ENCODE peak calls at places on chromosomes 7 and 10, in four cellular contexts. B is IMR-90, Q is H9, D is H1. M is an unnamed sample.

GRCh38 chr10:104580321-104580720 is 60.8 kb upstream of the SORCS3 start:
- DNase-seq in B (peak), Q (no peak), D (no peak), M (no peak)

GRCh38 chr7:155344618-155345433 is 47.1 kb downstream of the INSIG1 start:
- DNase-seq in Q (peak), D (peak), B (peak), M (peak)

GRCh38 chr10:70341016-70341415 is 41.4 kb downstream of the LRRC20 start:
- DNase-seq in D (no peak), Q (no peak), B (no peak), M (no peak)

GRCh38 chr7:111529507-111530355 is 32.6 kb downstream of the IMMP2L start:
- DNase-seq in Q (no peak), B (peak), D (no peak), M (no peak)

GRCh38 chr10:130246113-130246512 is 109.9 kb downstream of the GLRX3 start:
- DNase-seq in B (no peak), Q (no peak), D (no peak), M (no peak)

GRCh38 chr7:152495867-152496266 is 60.1 kb upstream of the KMT2C start:
- DNase-seq in Q (no peak), B (no peak), D (no peak), M (no peak)

GRCh38 chr10:100307716-100308115 is 21.2 kb upstream of the BLOC1S2 start:
- DNase-seq in Q (no peak), D (no peak), B (peak), M (no peak)

GRCh38 chr10:132589015-132589414 is 51.4 kb downstream of the INPP5A start:
- DNase-seq in Q (no peak), D (no peak), B (no peak), M (no peak)

GRCh38 chr10:17386021-17386420 is 68.4 kb downstream of the ST8SIA6 start:
- DNase-seq in Q (no peak), D (no peak), B (no peak), M (no peak)

GRCh38 chr7:142391191-142391992 is 133.5 kb upstream of the PRSS58 start:
- DNase-seq in Q (peak), B (peak), D (peak), M (peak)

GRCh38 chr7:55374213-55374612 is 9.1 kb downstream of the LANCL2 start:
- DNase-seq in Q (no peak), D (no peak), B (no peak), M (no peak)

GRCh38 chr7:29077854-29078253 is 68.5 kb downstream of the CPVL start:
- DNase-seq in B (no peak), Q (no peak), D (no peak), M (no peak)

GRCh38 chr10:110610308-110610774 is 33.8 kb upstream of the RBM20 start:
- DNase-seq in Q (peak), D (no peak), B (peak), M (peak)

GRCh38 chr7:79612027-79612426 is 158.6 kb upstream of the MAGI2 start:
- DNase-seq in Q (no peak), D (no peak), B (no peak), M (no peak)

GRCh38 chr10:133475821-133476640 is 22.3 kb downstream of the SCART1 start:
- DNase-seq in Q (no peak), B (no peak), D (no peak), M (no peak)

GRCh38 chr10:6995339-6995738 is 415.3 kb upstream of the PRKCQ start:
- DNase-seq in Q (no peak), D (no peak), B (peak), M (no peak)

GRCh38 chr10:94286898-94287297 is 75.8 kb downstream of the NOC3L start:
- DNase-seq in B (peak), D (no peak), Q (no peak), M (no peak)

GRCh38 chr10:50417906-50418697 is 166.8 kb upstream of the ASAH2 start:
- DNase-seq in D (peak), B (peak), Q (peak), M (peak)

GRCh38 chr7:139560678-139561077 is 37.2 kb downstream of the CLEC2L start:
- DNase-seq in D (no peak), B (no peak), Q (no peak), M (no peak)

DNA sequence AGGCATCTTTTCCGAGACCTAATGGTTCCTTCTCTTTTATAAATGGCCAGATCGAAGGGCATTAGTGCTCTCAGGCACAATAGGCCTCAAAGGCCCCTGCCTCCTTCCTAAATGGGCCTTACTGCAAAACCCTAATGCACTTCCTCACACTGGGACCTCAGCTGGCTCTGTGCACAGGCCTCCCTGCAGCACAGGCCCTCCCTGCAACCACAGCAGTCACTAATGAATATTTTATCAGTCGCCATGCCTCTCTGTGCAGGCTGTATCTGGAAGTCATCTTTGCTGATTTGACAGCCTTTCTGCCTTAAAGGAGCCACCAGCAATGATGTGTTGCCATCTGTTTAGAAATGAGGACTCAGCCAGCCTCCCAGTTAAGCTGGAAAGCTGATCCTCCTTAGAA is 54.9 kb upstream of the SDK1 start:
- DNase-seq in D (no peak), Q (no peak), B (no peak), M (no peak)
- H3K4me2 ChIP-seq in D (no peak), Q (no peak), B (no peak), M (no peak)

GRCh38 chr7:19009936-19010280 is 107.5 kb downstream of the TWIST1 start:
- DNase-seq in D (no peak), B (peak), Q (no peak), M (no peak)
- H3K56ac ChIP-seq in D (no peak), B (no peak), Q (no peak), M (no peak)

GRCh38 chr7:21023841-21024502 is 237.3 kb upstream of the SP8 start:
- DNase-seq in B (no peak), Q (no peak), D (no peak), M (peak)

GRCh38 chr7:21028990-21029337 is 242.3 kb upstream of the SP8 start:
- DNase-seq in D (no peak), Q (no peak), B (no peak), M (no peak)

GRCh38 chr7:21030237-21030636 is 243.6 kb upstream of the SP8 start:
- DNase-seq in D (no peak), Q (peak), B (no peak), M (no peak)

GRCh38 chr7:21028186-21028989 is 241.7 kb upstream of the SP8 start:
- DNase-seq in B (no peak), D (no peak), Q (peak), M (peak)
- H2BK5ac ChIP-seq in B (no peak), D (peak), Q (no peak), M (no peak)

GRCh38 chr10:13520194-13520593 is 8.6 kb downstream of the BEND7 start:
- DNase-seq in B (no peak), D (no peak), Q (no peak), M (no peak)
- H3K4me2 ChIP-seq in B (no peak), D (no peak), Q (no peak), M (no peak)

DNA sequence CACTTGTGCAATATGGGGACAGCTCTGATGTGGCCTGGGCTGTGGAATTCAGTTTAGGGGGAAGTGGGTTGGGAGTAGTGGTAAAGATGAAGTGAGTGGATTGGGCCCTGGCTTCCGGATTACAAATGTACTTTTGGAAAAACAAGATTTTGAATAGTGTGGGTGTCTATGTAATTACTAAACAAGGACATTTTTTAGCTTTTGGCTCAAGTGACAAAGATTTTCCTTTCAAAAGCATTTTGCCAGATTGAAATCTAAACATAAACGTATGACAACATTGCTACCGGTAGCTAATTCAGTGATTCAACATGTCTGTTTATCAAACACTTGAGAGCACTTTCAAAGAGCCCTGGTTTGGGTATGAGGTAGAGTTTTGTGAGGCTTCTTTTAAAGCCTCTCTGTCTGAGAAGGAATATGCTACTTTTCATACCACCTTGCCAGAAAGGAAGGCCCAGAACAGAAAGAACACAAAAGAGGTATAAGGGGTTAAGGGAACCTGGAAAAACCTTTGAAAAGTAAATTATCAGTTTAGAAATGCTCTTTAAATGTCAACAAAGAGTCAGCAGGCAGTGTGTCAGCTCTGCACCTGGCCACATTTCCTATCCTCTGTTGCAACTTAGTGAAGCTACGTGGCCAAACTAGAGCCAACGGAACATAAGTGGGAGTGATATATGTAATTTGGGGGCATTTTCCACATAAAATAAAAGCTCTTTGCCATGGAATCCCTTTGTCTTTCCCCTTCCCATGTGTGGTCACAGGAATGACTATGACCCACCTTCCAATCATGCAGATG is 516.1 kb downstream of the NRG3 start:
- DNase-seq in B (no peak), Q (no peak), D (no peak), M (no peak)
- H3K56ac ChIP-seq in B (no peak), Q (no peak), D (no peak), M (no peak)

GRCh38 chr7:92762853-92763252 is 73.5 kb downstream of the CDK6 start:
- DNase-seq in Q (no peak), D (no peak), B (no peak), M (no peak)

GRCh38 chr7:92754756-92755581 is 81.4 kb downstream of the CDK6 start:
- DNase-seq in D (no peak), B (no peak), Q (no peak), M (no peak)

GRCh38 chr7:92763636-92764423 is 72.5 kb downstream of the CDK6 start:
- DNase-seq in B (peak), Q (peak), D (peak), M (peak)

GRCh38 chr7:92761391-92762098 is 74.8 kb downstream of the CDK6 start:
- DNase-seq in Q (no peak), D (no peak), B (no peak), M (no peak)

GRCh38 chr7:92758796-92759431 is 77.5 kb downstream of the CDK6 start:
- DNase-seq in Q (no peak), B (no peak), D (no peak), M (peak)
- H2BK5ac ChIP-seq in Q (no peak), B (no peak), D (no peak), M (no peak)

GRCh38 chr10:118754556-118755423 is at the start of gene CACUL1:
- DNase-seq in D (peak), B (peak), Q (peak), M (peak)

GRCh38 chr10:118758449-118758848 is 3.7 kb upstream of the CACUL1 start:
- DNase-seq in B (no peak), D (no peak), Q (no peak), M (no peak)

GRCh38 chr10:118764195-118764594 is 9.4 kb upstream of the CACUL1 start:
- DNase-seq in Q (no peak), D (no peak), B (no peak), M (no peak)

GRCh38 chr10:118763202-118763988 is 8.6 kb upstream of the CACUL1 start:
- DNase-seq in D (no peak), B (no peak), Q (no peak), M (no peak)

DNA sequence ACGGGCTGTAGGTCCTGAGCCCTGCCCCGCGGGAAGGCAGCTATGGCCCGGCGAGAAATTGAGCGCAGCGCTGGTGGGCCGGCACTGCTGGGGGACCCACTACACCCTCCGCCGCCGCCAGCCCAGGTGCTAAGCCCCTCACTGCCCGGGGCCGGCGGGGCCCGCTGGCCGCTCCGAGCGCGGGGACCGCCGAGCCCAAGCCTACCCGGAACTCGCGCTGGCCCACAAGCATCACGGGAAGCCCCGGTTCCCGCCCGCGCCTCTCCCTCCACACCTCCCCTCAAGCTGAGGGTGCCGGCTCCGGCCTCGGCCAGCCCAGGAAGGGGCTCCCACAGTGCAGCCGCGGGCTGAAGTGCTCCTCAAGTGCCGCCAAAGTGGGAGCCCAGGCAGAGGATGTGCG is 5.5 kb upstream of the CACUL1 start:
- DNase-seq in Q (peak), B (no peak), D (no peak), M (no peak)
- H3K4me2 ChIP-seq in Q (no peak), B (no peak), D (peak), M (no peak)

M was measured in mesendoderm.